ENCODE peak calls at places on chromosomes 6 and 20, in six cellular contexts. A is PC-9, T is fibroblast of lung, I is IMR-90, X is PC-3, U is keratinocyte. Y is an unnamed sample.

GRCh38 chr20:25541676-25542075 is 43.7 kb downstream of the NINL start:
- DNase-seq in A (no peak), X (no peak), I (no peak), U (no peak), T (peak; percentile 41), Y (no peak)

GRCh38 chr6:20879121-20879520 is 344.9 kb downstream of the CDKAL1 start:
- DNase-seq in T (no peak), I (no peak), X (no peak), U (no peak), A (no peak), Y (no peak)

GRCh38 chr6:52365871-52366540 is 4.1 kb downstream of the PAQR8 start:
- DNase-seq in I (peak; percentile 8), A (no peak), U (no peak), T (no peak), X (no peak), Y (no peak)

GRCh38 chr6:17869010-17869752 is 118.3 kb downstream of the KIF13A start:
- DNase-seq in X (peak; percentile 90), A (no peak), U (peak; percentile 70), I (peak; percentile 77), T (no peak), Y (no peak)

GRCh38 chr6:33894438-33894837 is 90.6 kb upstream of the MLN start:
- DNase-seq in T (no peak), X (no peak), I (no peak), A (no peak), U (no peak), Y (no peak)

GRCh38 chr20:2871111-2871465 is 2.2 kb upstream of the PTPRA start:
- DNase-seq in T (peak; percentile 41), X (no peak), U (no peak), A (no peak), I (peak; percentile 16), Y (no peak)

GRCh38 chr6:69089539-69089938 is 454.5 kb downstream of the ADGRB3 start:
- DNase-seq in T (no peak), X (no peak), A (no peak), U (no peak), I (no peak), Y (no peak)

GRCh38 chr6:38034269-38034914 is 214.9 kb downstream of the ZFAND3 start:
- DNase-seq in U (peak; percentile 11), T (peak; percentile 83), A (no peak), I (peak; percentile 79), X (peak; percentile 71), Y (peak; percentile 39)

GRCh38 chr6:169766232-169766631 is 14.8 kb downstream of the ERMARD start:
- DNase-seq in A (no peak), U (no peak), I (peak; percentile 88), X (no peak), T (peak; percentile 90), Y (no peak)

GRCh38 chr20:45987108-45987780 is 15.2 kb upstream of the ZNF335 start:
- DNase-seq in I (peak; percentile 45), U (no peak), T (peak; percentile 37), A (peak; percentile 85), X (peak; percentile 87), Y (peak; percentile 83)

GRCh38 chr6:140440223-140440810 is 1065.9 kb upstream of the CITED2 start:
- DNase-seq in T (peak; percentile 24), U (no peak), A (no peak), X (no peak), I (no peak), Y (no peak)

GRCh38 chr20:14454296-14454695 is 116.9 kb upstream of the FLRT3 start:
- DNase-seq in A (no peak), X (no peak), I (peak; percentile 55), U (no peak), T (peak; percentile 42), Y (no peak)

GRCh38 chr6:113306552-113307145 is 550.5 kb upstream of the MARCKS start:
- DNase-seq in T (peak; percentile 18), I (no peak), X (peak; percentile 68), A (peak; percentile 42), U (no peak), Y (peak; percentile 74)

GRCh38 chr6:155880905-155881304 is 425.3 kb upstream of the NOX3 start:
- DNase-seq in U (no peak), X (peak; percentile 55), I (peak; percentile 47), T (peak; percentile 62), A (peak; percentile 8), Y (no peak)

GRCh38 chr20:46838002-46838401 is 56.6 kb upstream of the EYA2 start:
- DNase-seq in A (no peak), I (no peak), X (no peak), U (no peak), T (no peak), Y (peak; percentile 23)

GRCh38 chr6:136547336-136547735 is 2.9 kb downstream of the MAP7 start:
- DNase-seq in U (no peak), T (peak; percentile 55), I (peak; percentile 63), X (peak; percentile 65), A (no peak), Y (peak; percentile 56)

GRCh38 chr6:113903666-113904330 is 46.7 kb downstream of the MARCKS start:
- DNase-seq in A (no peak), I (peak; percentile 58), T (peak; percentile 42), X (no peak), U (no peak), Y (peak; percentile 63)

GRCh38 chr6:135030532-135031178 is 24.0 kb downstream of the HBS1L start:
- DNase-seq in X (no peak), U (no peak), T (peak; percentile 75), A (no peak), I (peak; percentile 69), Y (no peak)

GRCh38 chr6:119161450-119161849 is 83.0 kb upstream of the FAM184A start:
- DNase-seq in A (no peak), I (no peak), T (peak; percentile 59), X (no peak), U (no peak), Y (no peak)

GRCh38 chr20:58852559-58853271 is at the start of gene GNAS:
- DNase-seq in I (peak; percentile 60), T (peak; percentile 66), X (peak; percentile 55), U (no peak), A (peak; percentile 60), Y (peak; percentile 84)

GRCh38 chr6:89682991-89683390 is 44.4 kb upstream of the LYRM2 start:
- DNase-seq in I (no peak), X (no peak), A (no peak), T (no peak), U (no peak), Y (no peak)

GRCh38 chr20:40568200-40568599 is 120.8 kb downstream of the MAFB start:
- DNase-seq in I (no peak), X (no peak), T (no peak), U (no peak), A (no peak), Y (no peak)

GRCh38 chr20:6489361-6490154 is 277.9 kb upstream of the BMP2 start:
- DNase-seq in U (no peak), T (peak; percentile 89), X (peak; percentile 97), I (no peak), A (no peak), Y (peak; percentile 78)

GRCh38 chr6:161011509-161012480 is 20.2 kb downstream of the MAP3K4 start:
- DNase-seq in I (peak; percentile 17), T (peak; percentile 77), X (no peak), U (no peak), A (no peak), Y (no peak)

GRCh38 chr6:30915591-30915946 is 1.5 kb downstream of the VARS2 start:
- DNase-seq in X (peak; percentile 77), I (peak; percentile 71), T (peak; percentile 78), A (peak; percentile 45), U (no peak), Y (peak; percentile 74)

GRCh38 chr20:3743251-3743650 is 10.8 kb downstream of the HSPA12B start:
- DNase-seq in U (no peak), X (no peak), T (no peak), A (no peak), I (no peak), Y (no peak)

GRCh38 chr20:46035713-46036112 is 6.7 kb downstream of the SLC12A5 start:
- DNase-seq in I (no peak), A (no peak), T (no peak), X (no peak), U (no peak), Y (no peak)

GRCh38 chr6:21444861-21445260 is 148.7 kb upstream of the SOX4 start:
- DNase-seq in I (no peak), X (no peak), A (no peak), U (no peak), T (no peak), Y (no peak)

GRCh38 chr6:145623231-145623630 is 112.1 kb downstream of the EPM2A start:
- DNase-seq in U (no peak), X (no peak), A (no peak), I (no peak), T (no peak), Y (no peak)

GRCh38 chr6:54431466-54431865 is 123.2 kb downstream of the TINAG start:
- DNase-seq in X (no peak), T (peak; percentile 56), U (no peak), I (peak; percentile 43), A (no peak), Y (no peak)

GRCh38 chr6:56819604-56820003 is 135.3 kb upstream of the BEND6 start:
- DNase-seq in X (no peak), T (no peak), U (no peak), A (no peak), I (no peak), Y (no peak)

GRCh38 chr20:64216036-64216435 is 39.5 kb upstream of the PCMTD2 start:
- DNase-seq in A (no peak), T (no peak), X (no peak), I (no peak), U (no peak), Y (no peak)

GRCh38 chr20:3168079-3168828 is 5.1 kb downstream of the LZTS3 start:
- DNase-seq in A (peak; percentile 56), U (no peak), T (no peak), I (no peak), X (no peak), Y (peak; percentile 87)

GRCh38 chr20:42024653-42025052 is 406.5 kb upstream of the CHD6 start:
- DNase-seq in X (no peak), U (no peak), A (no peak), I (no peak), T (no peak), Y (peak; percentile 43)

GRCh38 chr6:10883312-10884244 is 1.7 kb upstream of the GCM2 start:
- DNase-seq in U (no peak), I (no peak), X (no peak), T (no peak), A (no peak), Y (no peak)

GRCh38 chr6:47598367-47598766 is 100.0 kb upstream of the ADGRF4 start:
- DNase-seq in U (no peak), T (no peak), X (no peak), A (no peak), I (no peak), Y (no peak)
- H3K4me1 ChIP-seq in U (peaks cover 2% of the 10 kb centered on the region), T (no peaks in the 10 kb centered on the region), X (peaks cover 12% of the 10 kb centered on the region), A (peaks cover 16% of the 10 kb centered on the region), I (no peaks in the 10 kb centered on the region), Y (no peaks in the 10 kb centered on the region)

GRCh38 chr20:32564440-32564839 is 20.7 kb downstream of the NOL4L start:
- DNase-seq in I (no peak), U (no peak), A (no peak), T (no peak), X (no peak), Y (no peak)
- H4K20me1 ChIP-seq in I (peaks cover 12% of the 10 kb centered on the region), U (no peaks in the 10 kb centered on the region), A (no peaks in the 10 kb centered on the region), T (no peaks in the 10 kb centered on the region), X (no peaks in the 10 kb centered on the region), Y (peaks cover 3% of the 10 kb centered on the region)

GRCh38 chr6:132763269-132763668 is 5.6 kb upstream of the VNN2 start:
- DNase-seq in U (no peak), A (no peak), X (no peak), T (no peak), I (no peak), Y (no peak)
- H3K4me1 ChIP-seq in U (peaks cover 8% of the 10 kb centered on the region), A (peaks cover 17% of the 10 kb centered on the region), X (peaks cover 14% of the 10 kb centered on the region), T (peaks cover 6% of the 10 kb centered on the region), I (peaks cover 2% of the 10 kb centered on the region), Y (peaks cover 9% of the 10 kb centered on the region)

GRCh38 chr20:57205625-57206219 is 60.7 kb downstream of the BMP7 start:
- DNase-seq in T (peak; percentile 26), X (peak; percentile 95), U (peak; percentile 11), A (peak; percentile 35), I (peak; percentile 77), Y (peak; percentile 56)
- H4K20me1 ChIP-seq in T (no peaks in the 10 kb centered on the region), X (no peaks in the 10 kb centered on the region), U (no peaks in the 10 kb centered on the region), A (no peaks in the 10 kb centered on the region), I (no peaks in the 10 kb centered on the region), Y (no peaks in the 10 kb centered on the region)